ENCODE peak calls at places on chromosome 7, in five cellular contexts. K is lower lobe of right lung, T is left lung, X is heart right ventricle, U is HCT116. E is an unnamed sample.

GRCh38 chr7:142873281-142873784 is 12.2 kb downstream of the TRPV6 start:
- DNase-seq in X (no peak), U (peak; percentile 28), T (no peak), K (no peak), E (no peak)

GRCh38 chr7:80370587-80370986 is 141.3 kb downstream of the GNAT3 start:
- DNase-seq in K (no peak), T (no peak), X (no peak), U (no peak), E (no peak)

GRCh38 chr7:66167773-66168367 is 37.3 kb upstream of the TPST1 start:
- DNase-seq in K (no peak), T (no peak), U (no peak), X (no peak), E (no peak)

GRCh38 chr7:24401628-24402593 is 117.9 kb downstream of the NPY start:
- DNase-seq in X (no peak), T (no peak), U (peak; percentile 28), K (no peak), E (no peak)

GRCh38 chr7:33669251-33669670 is 236.1 kb upstream of the BMPER start:
- DNase-seq in T (no peak), K (no peak), U (no peak), X (no peak), E (no peak)

GRCh38 chr7:88293866-88294265 is 12.8 kb downstream of the STEAP4 start:
- DNase-seq in X (no peak), T (no peak), U (no peak), K (no peak), E (no peak)

GRCh38 chr7:115015619-115016018 is 93.7 kb downstream of the MDFIC start:
- DNase-seq in T (no peak), U (no peak), K (no peak), X (no peak), E (no peak)

GRCh38 chr7:158613481-158613880 is 25.9 kb upstream of the PTPRN2 start:
- DNase-seq in T (no peak), K (no peak), X (no peak), U (no peak), E (no peak)

GRCh38 chr7:3589756-3590155 is 288.7 kb downstream of the SDK1 start:
- DNase-seq in X (no peak), T (no peak), K (no peak), U (no peak), E (no peak)

GRCh38 chr7:151016942-151017341 is 7.4 kb downstream of the ATG9B start:
- DNase-seq in K (no peak), X (no peak), T (no peak), U (no peak), E (no peak)

GRCh38 chr7:111865430-111865829 is 303.1 kb upstream of the IMMP2L start:
- DNase-seq in X (no peak), U (no peak), T (no peak), K (no peak), E (no peak)

GRCh38 chr7:111132833-111133232 is 41.9 kb downstream of the LRRN3 start:
- DNase-seq in U (peak; percentile 15), K (no peak), T (no peak), X (no peak), E (no peak)

GRCh38 chr7:71135663-71136062 is 3.7 kb downstream of the GALNT17 start:
- DNase-seq in T (no peak), K (no peak), U (no peak), X (peak; percentile 16), E (no peak)

GRCh38 chr7:16915405-16915804 is 33.6 kb upstream of the AGR3 start:
- DNase-seq in K (no peak), T (no peak), U (peak; percentile 3), X (no peak), E (no peak)

GRCh38 chr7:13990319-13990983 is 985 bp upstream of the ETV1 start:
- DNase-seq in U (no peak), T (peak; percentile 57), K (peak; percentile 60), X (peak; percentile 52), E (peak; percentile 34)

GRCh38 chr7:149569025-149569725 is 71.6 kb upstream of the ZNF746 start:
- DNase-seq in U (no peak), K (no peak), T (no peak), X (no peak), E (no peak)
- H3K9me3 ChIP-seq in U (no peaks in the 10 kb centered on the region), K (peaks cover 36% of the 10 kb centered on the region), T (no peaks in the 10 kb centered on the region), X (peaks cover 39% of the 10 kb centered on the region), E (peaks cover 46% of the 10 kb centered on the region)

DNA sequence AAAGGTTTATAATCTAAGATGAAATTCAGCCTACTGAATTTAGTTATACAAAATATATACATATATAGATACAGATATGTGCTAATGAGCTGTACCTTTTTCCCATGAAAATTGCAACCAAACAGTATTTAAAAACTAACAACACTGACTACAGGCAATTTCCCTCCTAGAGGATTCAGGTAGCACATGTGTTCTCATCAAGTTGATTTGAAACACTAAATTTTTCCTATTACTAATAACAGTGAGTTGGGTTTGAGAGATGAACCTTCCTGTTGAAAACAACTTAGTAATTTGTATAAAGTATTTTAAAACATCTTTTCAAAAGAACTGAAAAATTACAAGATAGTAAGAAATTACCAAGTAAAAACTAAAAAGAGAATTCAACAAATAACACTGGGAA is 51.5 kb downstream of the COA1 start:
- DNase-seq in T (no peak), X (no peak), K (no peak), U (no peak), E (no peak)
- H3K9me3 ChIP-seq in T (no peaks in the 10 kb centered on the region), X (no peaks in the 10 kb centered on the region), K (no peaks in the 10 kb centered on the region), U (no peaks in the 10 kb centered on the region), E (no peaks in the 10 kb centered on the region)

GRCh38 chr7:57646901-57647246 is 196.9 kb downstream of the ZNF716 start:
- DNase-seq in K (no peak), T (no peak), U (no peak), X (no peak), E (no peak)

GRCh38 chr7:57651006-57651405 is 201.0 kb downstream of the ZNF716 start:
- DNase-seq in T (no peak), X (no peak), K (no peak), U (no peak), E (no peak)

GRCh38 chr7:57642730-57643129 is 192.8 kb downstream of the ZNF716 start:
- DNase-seq in U (no peak), K (no peak), X (no peak), T (no peak), E (no peak)

GRCh38 chr7:57641521-57642067 is 191.6 kb downstream of the ZNF716 start:
- DNase-seq in X (no peak), U (no peak), K (no peak), T (no peak), E (no peak)

GRCh38 chr7:57646219-57646900 is 196.4 kb downstream of the ZNF716 start:
- DNase-seq in U (no peak), K (no peak), T (no peak), X (no peak), E (no peak)
- H3K9me3 ChIP-seq in U (no peaks in the 10 kb centered on the region), K (no peaks in the 10 kb centered on the region), T (no peaks in the 10 kb centered on the region), X (no peaks in the 10 kb centered on the region), E (peaks cover 15% of the 10 kb centered on the region)

GRCh38 chr7:32522746-32523145 is 27.5 kb downstream of the AVL9 start:
- DNase-seq in T (no peak), K (no peak), X (no peak), U (no peak), E (no peak)

GRCh38 chr7:32518534-32519140 is 23.3 kb downstream of the AVL9 start:
- DNase-seq in U (peak; percentile 74), T (no peak), K (no peak), X (no peak), E (no peak)

GRCh38 chr7:32515890-32516550 is 20.7 kb downstream of the AVL9 start:
- DNase-seq in T (no peak), K (no peak), U (no peak), X (no peak), E (no peak)

GRCh38 chr7:32516551-32517082 is 21.3 kb downstream of the AVL9 start:
- DNase-seq in T (no peak), U (no peak), X (no peak), K (no peak), E (no peak)

DNA sequence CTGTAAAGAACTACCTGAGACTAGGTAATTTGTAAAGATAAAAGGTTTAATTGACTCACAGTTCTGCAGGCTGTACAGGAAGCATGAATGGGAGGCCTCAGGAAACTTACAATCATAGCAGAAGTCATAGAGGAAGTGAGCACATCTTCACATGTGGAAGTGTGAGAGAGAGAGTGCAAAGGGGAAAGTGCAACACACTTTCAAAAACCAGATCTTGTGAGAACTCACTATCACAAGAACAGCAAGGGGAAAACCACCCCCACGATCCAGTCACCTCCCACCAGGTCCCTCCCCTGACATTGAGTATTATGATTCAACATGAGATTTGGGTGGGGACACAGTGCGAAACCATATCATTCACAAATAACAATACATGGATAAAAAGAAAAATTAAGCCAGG is 24.5 kb downstream of the AVL9 start:
- DNase-seq in U (no peak), T (no peak), X (no peak), K (no peak), E (no peak)
- H3K9me3 ChIP-seq in U (peaks cover 18% of the 10 kb centered on the region), T (peaks cover 6% of the 10 kb centered on the region), X (peaks cover 27% of the 10 kb centered on the region), K (peaks cover 3% of the 10 kb centered on the region), E (peaks cover 29% of the 10 kb centered on the region)

DNA sequence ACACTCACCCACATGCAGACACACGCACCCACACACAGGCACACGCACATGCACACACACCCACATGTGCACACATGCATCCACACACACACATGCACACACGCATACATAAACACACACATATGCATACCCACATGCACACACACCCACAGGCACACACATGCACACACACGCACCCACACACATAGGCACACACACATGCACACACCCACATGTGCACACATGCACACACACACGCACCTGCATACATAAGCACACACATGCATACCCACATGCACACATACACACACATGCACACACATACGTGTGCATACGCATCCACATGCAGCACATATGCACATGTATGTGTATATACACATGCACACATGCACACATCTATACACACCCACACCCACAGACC is 129.2 kb downstream of the PAXIP1 start:
- DNase-seq in T (no peak), U (no peak), X (no peak), K (peak; percentile 10), E (no peak)
- H3K9me3 ChIP-seq in T (no peaks in the 10 kb centered on the region), U (no peaks in the 10 kb centered on the region), X (no peaks in the 10 kb centered on the region), K (no peaks in the 10 kb centered on the region), E (no peaks in the 10 kb centered on the region)

DNA sequence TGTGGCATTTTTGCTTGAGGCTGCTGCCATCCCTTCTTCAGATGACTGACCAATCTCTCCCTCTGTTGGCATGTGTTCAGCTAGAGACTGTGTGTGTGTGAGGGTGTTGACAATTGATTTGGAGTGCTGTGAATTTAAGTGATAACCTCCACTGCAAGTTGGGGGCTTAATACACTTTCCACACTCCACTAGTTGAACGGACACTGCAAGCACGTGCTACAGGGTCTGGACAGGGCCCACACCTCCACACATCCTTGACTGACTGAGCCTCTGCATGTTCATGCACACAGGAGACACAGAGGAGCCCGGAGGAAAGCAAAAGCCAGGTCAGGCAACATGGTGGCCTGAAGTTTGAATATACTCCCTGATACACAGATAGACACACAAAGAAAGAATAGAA is 51.3 kb downstream of the BRAF start:
- DNase-seq in X (no peak), U (no peak), K (no peak), T (no peak), E (no peak)
- H3K9me3 ChIP-seq in X (no peaks in the 10 kb centered on the region), U (no peaks in the 10 kb centered on the region), K (no peaks in the 10 kb centered on the region), T (no peaks in the 10 kb centered on the region), E (peaks cover 10% of the 10 kb centered on the region)

GRCh38 chr7:57216340-57216739 is 84.1 kb upstream of the ZNF479 start:
- DNase-seq in T (no peak), X (no peak), U (no peak), K (peak; percentile 14), E (no peak)
- H3K9me3 ChIP-seq in T (no peaks in the 10 kb centered on the region), X (no peaks in the 10 kb centered on the region), U (peaks cover 15% of the 10 kb centered on the region), K (no peaks in the 10 kb centered on the region), E (peaks cover 76% of the 10 kb centered on the region)